ENCODE peak calls at places on chromosomes 13 and 19, in six cellular contexts. C is fibroblast of the aortic adventitia; V is astrocyte of the cerebellum; K is NCI-H1694; Q is brain microvascular endothelial cell; T is stimulated activated CD4-positive, alpha-beta T cell treated with anti-CD3 and anti-CD28 coated beads, Interleukin-12 subunit alpha, Interleukin-12 subunit beta, amount 100 ng/mL, for 24 hours. L is an unnamed sample.

GRCh38 chr13:88656751-88657150 is 985.6 kb downstream of the SLITRK5 start:
- DNase-seq in T (no peak), V (no peak), C (no peak), Q (no peak), K (no peak), L (no peak)

GRCh38 chr19:32397736-32398135 is 7.8 kb upstream of the DPY19L3 start:
- DNase-seq in V (peak; percentile 35), T (no peak), Q (peak; percentile 75), K (no peak), C (peak; percentile 82), L (no peak)

GRCh38 chr19:55336101-55336500 is 3.6 kb upstream of the KMT5C start:
- DNase-seq in V (no peak), K (no peak), T (no peak), Q (no peak), C (peak; percentile 46), L (no peak)

GRCh38 chr13:38535271-38535670 is 151.6 kb upstream of the FREM2 start:
- DNase-seq in V (no peak), C (no peak), Q (no peak), K (peak; percentile 8), T (no peak), L (no peak)

GRCh38 chr19:7857727-7858701 is 16.2 kb downstream of the PRR36 start:
- DNase-seq in Q (no peak), K (peak; percentile 60), C (no peak), V (no peak), T (no peak), L (no peak)

GRCh38 chr19:16519230-16519687 is 23.0 kb downstream of the CHERP start:
- DNase-seq in C (no peak), T (no peak), Q (no peak), V (no peak), K (no peak), L (no peak)

GRCh38 chr13:41004875-41005693 is 14.0 kb downstream of the ELF1 start:
- DNase-seq in T (no peak), C (no peak), K (no peak), V (no peak), Q (no peak), L (no peak)

GRCh38 chr13:52850396-52851152 is 2.1 kb upstream of the PCDH8 start:
- DNase-seq in Q (no peak), V (no peak), K (peak; percentile 65), T (peak; percentile 40), C (peak; percentile 34), L (no peak)

GRCh38 chr13:30872685-30873443 is 33.2 kb upstream of the MEDAG start:
- DNase-seq in K (peak; percentile 7), Q (peak; percentile 87), T (no peak), V (peak; percentile 85), C (peak; percentile 92), L (no peak)

GRCh38 chr19:8363803-8364771 is at the start of gene ANGPTL4:
- DNase-seq in V (no peak), T (peak; percentile 62), K (no peak), Q (peak; percentile 74), C (peak; percentile 56), L (peak; percentile 43)

GRCh38 chr13:36432106-36432544 is at the start of gene CCNA1:
- DNase-seq in C (no peak), T (peak; percentile 11), V (no peak), K (no peak), Q (no peak), L (no peak)

GRCh38 chr13:61670384-61671161 is 254.9 kb upstream of the PCDH20 start:
- DNase-seq in Q (no peak), T (no peak), V (no peak), C (no peak), K (no peak), L (no peak)

GRCh38 chr13:113949546-113949945 is 24.3 kb downstream of the C13orf46 start:
- DNase-seq in C (no peak), V (no peak), Q (no peak), T (no peak), K (no peak), L (no peak)

GRCh38 chr19:10520652-10521318 is 3.5 kb upstream of the S1PR5 start:
- DNase-seq in C (no peak), Q (no peak), T (no peak), K (no peak), V (no peak), L (no peak)

GRCh38 chr13:41284512-41285288 is 21.3 kb upstream of the MTRF1 start:
- DNase-seq in C (peak; percentile 89), K (no peak), T (no peak), Q (peak; percentile 75), V (no peak), L (no peak)

GRCh38 chr19:6820237-6820636 is 47.7 kb downstream of the VAV1 start:
- DNase-seq in V (no peak), C (no peak), K (no peak), T (no peak), Q (no peak), L (no peak)

GRCh38 chr19:44003461-44004134 is 841 bp downstream of the ZNF230 start:
- DNase-seq in Q (no peak), C (peak; percentile 11), V (no peak), T (no peak), K (no peak), L (no peak)

GRCh38 chr19:48632692-48633147 is 4.5 kb downstream of the DBP start:
- DNase-seq in T (no peak), K (no peak), V (no peak), C (peak; percentile 63), Q (no peak), L (no peak)

GRCh38 chr13:63607153-63607552 is 2191.5 kb upstream of the PCDH20 start:
- DNase-seq in T (no peak), V (no peak), K (no peak), Q (no peak), C (no peak), L (no peak)

GRCh38 chr13:101673360-101674105 is 221.1 kb downstream of the ITGBL1 start:
- DNase-seq in Q (no peak), T (no peak), K (no peak), V (no peak), C (no peak), L (no peak)

GRCh38 chr13:65090191-65090590 is 2139.9 kb downstream of the PCDH9 start:
- DNase-seq in C (peak; percentile 8), Q (no peak), V (peak; percentile 22), K (peak; percentile 76), T (no peak), L (no peak)

GRCh38 chr19:38266070-38266469 is 1.7 kb downstream of the SPINT2 start:
- DNase-seq in K (peak; percentile 22), T (no peak), C (no peak), V (no peak), Q (no peak), L (no peak)

GRCh38 chr13:51905787-51906186 is 44.0 kb downstream of the CCDC70 start:
- DNase-seq in C (no peak), K (no peak), Q (no peak), T (no peak), V (no peak), L (no peak)

GRCh38 chr13:112905086-112905485 is 63.9 kb upstream of the MCF2L start:
- DNase-seq in Q (no peak), T (no peak), K (no peak), V (no peak), C (no peak), L (no peak)

GRCh38 chr19:13155472-13156284 is 5.5 kb downstream of the IER2 start:
- DNase-seq in T (peak; percentile 54), V (no peak), C (peak; percentile 78), Q (peak; percentile 70), K (no peak), L (no peak)

L was measured in C1 segment of cervical spinal cord.